ENCODE peak calls at places on chromosomes 4 and X, in nine cellular contexts. A is body of pancreas, X is IMR-90, I is pancreas, R is ascending aorta, E is heart right ventricle, N is right atrium auricular region, S is left lung, Q is uterus. F is an unnamed sample.

GRCh38 chr4:74830928-74831327 is 36.6 kb upstream of the BTC start:
- DNase-seq in A (no peak), X (no peak), I (no peak), R (no peak), E (no peak), N (no peak), S (no peak), Q (no peak), F (no peak)

GRCh38 chr4:152983774-152984411 is 47.8 kb downstream of the FHDC1 start:
- DNase-seq in A (no peak), X (peak), I (no peak), R (no peak), E (no peak), N (no peak), S (no peak), Q (no peak), F (no peak)

GRCh38 chrX:115324194-115324593 is 34.7 kb downstream of the LUZP4 start:
- DNase-seq in A (peak), X (peak), I (no peak), R (no peak), E (peak), N (no peak), S (no peak), Q (peak), F (no peak)

GRCh38 chrX:24148535-24149345 is 789 bp upstream of the ZFX start:
- DNase-seq in A (no peak), X (peak), I (no peak), R (no peak), E (no peak), N (no peak), S (no peak), Q (peak), F (no peak)

GRCh38 chr4:130349745-130350144 is 1253.8 kb downstream of the C4orf33 start:
- DNase-seq in A (no peak), X (no peak), I (no peak), R (no peak), E (no peak), N (no peak), S (no peak), Q (no peak), F (no peak)

GRCh38 chr4:173531085-173531965 is 1.3 kb upstream of the HAND2 start:
- DNase-seq in A (no peak), X (no peak), I (peak), R (no peak), E (peak), N (no peak), S (peak), Q (peak), F (no peak)

GRCh38 chrX:10856797-10857196 is 236.4 kb upstream of the MID1 start:
- DNase-seq in A (no peak), X (no peak), I (no peak), R (no peak), E (no peak), N (no peak), S (no peak), Q (no peak), F (no peak)

GRCh38 chr4:86664959-86665358 is 70.8 kb downstream of the PTPN13 start:
- DNase-seq in A (no peak), X (peak), I (no peak), R (no peak), E (no peak), N (no peak), S (no peak), Q (no peak), F (no peak)

GRCh38 chr4:112423591-112423990 is 92.4 kb downstream of the NEUROG2 start:
- DNase-seq in A (no peak), X (peak), I (no peak), R (no peak), E (no peak), N (no peak), S (no peak), Q (no peak), F (no peak)

GRCh38 chr4:107631568-107631967 is 88.5 kb downstream of the PAPSS1 start:
- DNase-seq in A (peak), X (no peak), I (no peak), R (no peak), E (no peak), N (no peak), S (no peak), Q (no peak), F (no peak)

GRCh38 chr4:575281-576141 is 584 bp downstream of the TMEM271 start:
- DNase-seq in A (peak), X (peak), I (peak), R (no peak), E (peak), N (no peak), S (peak), Q (no peak), F (no peak)

GRCh38 chr4:137417676-137418075 is 114.6 kb downstream of the PCDH18 start:
- DNase-seq in A (no peak), X (peak), I (no peak), R (no peak), E (no peak), N (no peak), S (no peak), Q (no peak), F (no peak)
- H3K27ac ChIP-seq in A (no peak), X (no peak), I (no peak), R (no peak), E (no peak), N (no peak), S (no peak), Q (no peak), F (no peak)

DNA sequence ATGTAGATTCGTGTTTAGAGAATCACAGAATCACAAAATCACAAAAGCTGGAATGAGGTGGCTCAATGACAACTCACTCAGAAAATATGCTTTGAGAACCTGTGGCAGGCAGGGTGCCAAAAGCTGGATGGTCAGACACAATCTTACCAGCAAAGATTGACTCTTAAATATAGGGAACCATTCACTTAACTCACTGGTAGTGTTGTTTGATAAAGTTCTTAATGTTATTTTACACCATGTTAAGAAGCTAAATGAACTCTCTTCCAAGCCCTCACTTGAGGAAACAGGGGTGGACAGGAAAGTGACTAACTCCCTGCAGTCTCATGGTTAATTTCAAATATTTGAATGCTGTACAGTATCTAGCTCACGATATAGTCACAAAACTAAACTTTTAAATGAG is 5.7 kb upstream of the SCOC start:
- DNase-seq in A (peak), X (peak), I (no peak), R (no peak), E (no peak), N (no peak), S (no peak), Q (no peak), F (peak)
- H3K27ac ChIP-seq in A (no peak), X (no peak), I (no peak), R (no peak), E (no peak), N (no peak), S (no peak), Q (no peak), F (no peak)

GRCh38 chr4:48906283-48907173 is at the start of gene OCIAD2:
- DNase-seq in A (peak), X (no peak), I (peak), R (peak), E (peak), N (no peak), S (peak), Q (peak), F (peak)
- H3K27ac ChIP-seq in A (peak), X (no peak), I (peak), R (peak), E (peak), N (peak), S (no peak), Q (peak), F (peak)

GRCh38 chr4:53649357-53649756 is 58.1 kb upstream of the LNX1 start:
- DNase-seq in A (no peak), X (no peak), I (no peak), R (no peak), E (no peak), N (no peak), S (no peak), Q (no peak), F (no peak)

GRCh38 chr4:53647547-53647946 is 56.3 kb upstream of the LNX1 start:
- DNase-seq in A (no peak), X (no peak), I (no peak), R (no peak), E (no peak), N (no peak), S (no peak), Q (no peak), F (no peak)

GRCh38 chr4:53644607-53645006 is 53.3 kb upstream of the LNX1 start:
- DNase-seq in A (peak), X (no peak), I (peak), R (no peak), E (no peak), N (no peak), S (no peak), Q (no peak), F (no peak)

GRCh38 chr4:53646792-53647191 is 55.5 kb upstream of the LNX1 start:
- DNase-seq in A (peak), X (no peak), I (no peak), R (no peak), E (no peak), N (no peak), S (no peak), Q (peak), F (no peak)

GRCh38 chr4:53645108-53645507 is 53.8 kb upstream of the LNX1 start:
- DNase-seq in A (peak), X (no peak), I (no peak), R (no peak), E (no peak), N (no peak), S (no peak), Q (no peak), F (no peak)
- H3K27ac ChIP-seq in A (peak), X (no peak), I (peak), R (no peak), E (no peak), N (no peak), S (no peak), Q (no peak), F (no peak)

DNA sequence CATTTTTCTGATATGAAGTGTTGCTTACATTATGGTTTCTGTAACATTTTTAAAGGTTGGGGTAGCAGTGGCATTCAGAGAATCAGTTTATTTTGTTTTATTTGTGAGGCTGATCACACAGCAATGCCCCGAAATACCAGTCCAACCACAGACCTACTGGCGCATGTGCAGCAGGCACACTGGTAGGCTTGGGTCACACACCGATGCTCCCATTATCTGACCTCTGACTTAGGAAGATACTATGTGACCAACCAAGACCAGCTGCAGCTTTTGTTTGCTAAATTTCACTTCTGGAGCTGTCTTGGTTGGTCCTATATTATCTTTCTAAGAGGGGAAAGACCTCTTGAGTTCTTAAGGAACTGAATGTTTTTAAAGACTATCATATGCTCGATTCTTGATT is 18.7 kb downstream of the PGM2 start:
- DNase-seq in A (no peak), X (no peak), I (no peak), R (no peak), E (no peak), N (no peak), S (no peak), Q (no peak), F (no peak)
- H3K27ac ChIP-seq in A (no peak), X (no peak), I (no peak), R (no peak), E (no peak), N (no peak), S (no peak), Q (no peak), F (no peak)

GRCh38 chr4:103098331-103098730 is 1.3 kb downstream of the BDH2 start:
- DNase-seq in A (no peak), X (peak), I (peak), R (no peak), E (no peak), N (no peak), S (no peak), Q (no peak), F (no peak)
- H3K27ac ChIP-seq in A (no peak), X (peak), I (no peak), R (no peak), E (peak), N (peak), S (no peak), Q (peak), F (no peak)

GRCh38 chrX:38864165-38864564 is 62.9 kb downstream of the MID1IP1 start:
- DNase-seq in A (no peak), X (peak), I (no peak), R (no peak), E (no peak), N (no peak), S (no peak), Q (no peak), F (no peak)

GRCh38 chrX:38870386-38870895 is 69.2 kb downstream of the MID1IP1 start:
- DNase-seq in A (no peak), X (peak), I (no peak), R (no peak), E (no peak), N (no peak), S (peak), Q (no peak), F (no peak)

GRCh38 chrX:38871129-38872029 is 70.1 kb downstream of the MID1IP1 start:
- DNase-seq in A (no peak), X (no peak), I (no peak), R (no peak), E (no peak), N (no peak), S (no peak), Q (no peak), F (no peak)

GRCh38 chrX:38868941-38869378 is 67.7 kb downstream of the MID1IP1 start:
- DNase-seq in A (no peak), X (peak), I (no peak), R (no peak), E (no peak), N (peak), S (no peak), Q (no peak), F (no peak)
- H3K27ac ChIP-seq in A (no peak), X (no peak), I (no peak), R (peak), E (peak), N (peak), S (peak), Q (no peak), F (no peak)

DNA sequence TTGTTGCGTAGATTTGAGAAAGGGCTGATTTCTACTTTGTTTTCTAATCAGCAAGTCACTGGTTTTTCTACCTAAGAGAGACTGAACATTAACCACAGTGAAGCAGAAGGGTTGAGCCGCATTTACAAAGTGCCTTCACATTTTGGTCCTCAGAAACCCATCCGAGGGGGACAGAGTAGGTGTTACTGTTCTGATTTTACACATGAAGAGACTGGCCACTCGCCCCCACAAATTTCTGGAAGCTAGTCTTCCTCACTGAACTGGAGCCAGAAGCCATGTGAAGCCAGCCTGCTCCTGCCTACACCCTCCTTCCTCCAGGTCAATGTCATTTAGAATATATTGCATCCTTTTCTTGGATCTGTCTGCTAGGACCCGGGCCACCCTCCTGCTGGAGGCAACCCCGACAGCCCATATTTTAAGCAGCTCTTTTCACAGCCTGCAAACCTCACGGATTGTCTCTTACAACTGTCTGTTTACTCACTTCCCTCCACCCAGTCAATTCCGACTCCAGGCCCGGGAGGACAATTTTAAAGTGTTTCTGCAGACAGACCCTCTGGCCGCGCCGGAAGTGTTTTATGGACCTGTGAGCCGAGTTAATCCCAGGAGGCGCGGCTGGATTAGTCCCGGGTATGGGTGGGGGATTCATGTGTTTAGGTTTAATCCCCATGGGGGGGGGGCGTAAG is 73.2 kb upstream of the BCOR start:
- DNase-seq in A (no peak), X (no peak), I (no peak), R (no peak), E (peak), N (no peak), S (no peak), Q (peak), F (no peak)
- H3K27ac ChIP-seq in A (peak), X (no peak), I (no peak), R (peak), E (peak), N (peak), S (no peak), Q (peak), F (peak)